ENCODE peak calls at places on chromosomes 12 and 14, in nine cellular contexts. Z, U, K, W, E, D, O, A and C are unnamed samples.

GRCh38 chr14:78154827-78155226 is 15.3 kb upstream of the NRXN3 start:
- DNase-seq in E (no peak), W (no peak), Z (no peak), U (peak), A (no peak), O (no peak), D (no peak), K (no peak), C (no peak)

GRCh38 chr12:3928538-3929220 is 55.5 kb upstream of the PARP11 start:
- DNase-seq in U (peak), A (peak), E (no peak), D (no peak), K (peak), O (no peak), W (no peak), Z (no peak), C (no peak)

GRCh38 chr14:102568115-102568614 is 24.3 kb upstream of the RCOR1 start:
- DNase-seq in D (no peak), W (no peak), A (peak), Z (no peak), O (no peak), K (no peak), E (no peak), U (peak), C (peak)

GRCh38 chr14:94312481-94313246 is 10.5 kb downstream of the SERPINA6 start:
- DNase-seq in E (no peak), Z (no peak), A (no peak), O (no peak), K (no peak), U (no peak), D (no peak), W (no peak), C (no peak)

GRCh38 chr14:106417224-106418049 is 891.1 kb downstream of the TMEM121 start:
- DNase-seq in D (peak), U (peak), Z (no peak), A (peak), O (no peak), K (peak), W (peak), E (no peak), C (peak)

GRCh38 chr14:105059035-105059916 is 6.0 kb downstream of the GPR132 start:
- DNase-seq in Z (no peak), O (no peak), D (peak), E (no peak), U (peak), K (no peak), W (no peak), A (no peak), C (no peak)

GRCh38 chr12:109880049-109880931 is at the start of gene GLTP:
- DNase-seq in O (peak), K (peak), D (peak), W (peak), U (peak), E (peak), A (peak), Z (peak), C (peak)

GRCh38 chr12:69527506-69528272 is 57.5 kb downstream of the FRS2 start:
- DNase-seq in W (no peak), E (no peak), O (no peak), D (no peak), K (no peak), Z (no peak), A (no peak), U (no peak), C (no peak)

GRCh38 chr14:91417983-91418386 is 365 bp upstream of the CCDC88C start:
- DNase-seq in K (peak), W (no peak), Z (no peak), U (peak), A (peak), D (peak), E (no peak), O (no peak), C (no peak)

GRCh38 chr12:131797588-131797934 is 30.6 kb upstream of the MMP17 start:
- DNase-seq in U (no peak), Z (no peak), K (no peak), E (no peak), O (no peak), W (no peak), A (no peak), D (no peak), C (no peak)

GRCh38 chr14:69850086-69850735 is 29.0 kb upstream of the SMOC1 start:
- DNase-seq in Z (peak), K (peak), W (no peak), O (no peak), U (peak), D (no peak), E (no peak), A (no peak), C (no peak)

GRCh38 chr14:21039585-21040369 is 2.4 kb upstream of the RNASE7 start:
- DNase-seq in D (peak), Z (no peak), O (no peak), A (peak), U (peak), K (peak), E (peak), W (peak), C (no peak)

GRCh38 chr14:101301011-101301410 is 260.3 kb upstream of the DIO3 start:
- DNase-seq in D (no peak), U (peak), O (no peak), Z (no peak), K (no peak), A (no peak), W (no peak), E (no peak), C (no peak)

GRCh38 chr12:34289431-34290190 is 267.3 kb downstream of the ALG10 start:
- DNase-seq in A (no peak), U (no peak), W (no peak), K (no peak), D (no peak), E (peak), O (no peak), Z (peak), C (peak)

GRCh38 chr14:103712633-103713247 is 2.5 kb downstream of the XRCC3 start:
- DNase-seq in E (no peak), D (no peak), O (no peak), Z (no peak), K (no peak), W (no peak), U (no peak), A (no peak), C (no peak)

GRCh38 chr14:103715052-103716000 is at the start of the genes XRCC3 and ZFYVE21:
- DNase-seq in D (peak), E (peak), W (peak), K (peak), U (peak), Z (peak), A (peak), O (peak), C (peak)

GRCh38 chr14:103711516-103712431 is 3.5 kb downstream of the XRCC3 start:
- DNase-seq in U (no peak), K (peak), D (no peak), O (no peak), E (no peak), Z (peak), W (peak), A (no peak), C (peak)

GRCh38 chr14:103714063-103714724 is 1.1 kb downstream of the XRCC3 start:
- DNase-seq in A (no peak), E (no peak), O (no peak), U (no peak), D (no peak), W (no peak), Z (no peak), K (no peak), C (no peak)

DNA sequence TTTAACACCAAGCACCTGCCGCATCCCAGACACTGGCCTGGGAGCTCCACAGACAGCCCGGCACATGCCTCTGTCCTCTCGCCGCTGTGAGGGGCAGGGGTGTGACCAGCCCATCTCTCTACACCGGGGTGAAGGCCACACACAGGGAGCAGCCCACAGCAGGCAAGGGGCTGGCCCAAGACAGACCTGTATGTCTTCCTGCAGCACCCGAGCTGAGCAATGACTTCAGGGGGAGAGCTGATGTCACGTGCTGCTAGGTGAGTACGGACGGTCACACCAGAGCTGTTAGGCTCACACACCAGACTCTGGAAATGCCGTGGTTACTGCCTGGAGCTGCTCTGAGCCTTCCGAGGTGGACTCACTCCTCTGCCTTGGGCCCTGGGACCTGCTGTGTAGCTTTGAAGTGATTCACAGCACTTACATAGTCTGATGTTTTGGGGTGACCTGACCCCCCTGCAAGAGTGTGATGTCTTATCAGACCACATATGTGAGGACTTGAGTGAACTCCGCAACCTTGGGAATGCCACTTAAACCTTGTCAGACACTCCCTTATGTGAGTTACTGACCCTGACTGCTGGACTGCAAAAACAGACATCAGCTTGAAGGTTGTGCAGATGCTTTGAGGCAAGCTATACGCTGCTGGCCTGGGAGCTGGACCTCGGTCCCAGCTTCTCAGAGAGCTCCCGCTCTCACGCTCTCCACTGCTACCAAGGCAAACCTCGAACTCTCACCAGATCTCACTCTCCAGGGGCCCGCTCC is 1.8 kb downstream of the XRCC3 start:
- DNase-seq in Z (no peak), D (no peak), O (no peak), A (no peak), K (no peak), W (no peak), U (no peak), E (no peak), C (no peak)
- H3K27ac ChIP-seq in Z (peak), D (no peak), O (no peak), A (no peak), K (no peak), W (no peak), U (no peak), E (no peak), C (peak)

DNA sequence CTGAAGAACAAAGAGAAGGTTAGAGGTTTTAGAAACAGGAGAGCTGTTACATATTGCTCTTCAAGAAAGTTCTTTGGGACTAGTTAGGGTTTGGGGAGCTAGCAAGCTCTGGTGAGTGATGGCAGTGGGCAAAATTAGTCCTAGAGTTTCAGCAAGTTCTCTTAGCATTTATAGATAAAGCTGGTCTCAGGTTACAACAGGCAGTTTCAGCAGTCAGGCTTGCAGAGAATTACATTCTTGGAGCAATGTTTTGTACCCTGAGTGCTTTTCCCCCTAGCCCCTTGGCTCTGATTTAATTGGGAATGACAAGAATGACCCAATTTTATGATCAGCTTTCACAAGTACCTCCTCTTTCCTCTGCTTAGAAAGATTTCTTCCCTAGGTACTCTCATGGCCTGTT is 21.4 kb upstream of the EID3 start:
- DNase-seq in E (no peak), U (no peak), A (no peak), D (no peak), K (no peak), O (no peak), W (no peak), Z (no peak), C (no peak)
- H3K27ac ChIP-seq in E (no peak), U (no peak), A (no peak), D (no peak), K (no peak), O (peak), W (no peak), Z (peak), C (no peak)

GRCh38 chr12:82873951-82874350 is 187.2 kb downstream of the TMTC2 start:
- DNase-seq in E (no peak), A (no peak), W (no peak), U (no peak), O (no peak), Z (no peak), K (no peak), D (peak), C (no peak)

GRCh38 chr12:82866946-82867345 is 180.2 kb downstream of the TMTC2 start:
- DNase-seq in D (peak), Z (no peak), U (no peak), O (no peak), A (no peak), E (no peak), W (no peak), K (no peak), C (no peak)

GRCh38 chr12:82867782-82868505 is 181.2 kb downstream of the TMTC2 start:
- DNase-seq in K (no peak), Z (no peak), O (no peak), U (peak), W (no peak), D (no peak), E (no peak), A (no peak), C (no peak)

GRCh38 chr12:82873309-82873708 is 186.6 kb downstream of the TMTC2 start:
- DNase-seq in A (no peak), W (no peak), Z (no peak), K (no peak), U (no peak), D (no peak), O (no peak), E (no peak), C (no peak)

GRCh38 chr12:82870825-82871377 is 184.2 kb downstream of the TMTC2 start:
- DNase-seq in Z (no peak), D (no peak), K (no peak), E (no peak), O (no peak), W (no peak), A (no peak), U (no peak), C (no peak)
- H3K27ac ChIP-seq in Z (no peak), D (no peak), K (no peak), E (no peak), O (no peak), W (no peak), A (no peak), U (no peak), C (no peak)

DNA sequence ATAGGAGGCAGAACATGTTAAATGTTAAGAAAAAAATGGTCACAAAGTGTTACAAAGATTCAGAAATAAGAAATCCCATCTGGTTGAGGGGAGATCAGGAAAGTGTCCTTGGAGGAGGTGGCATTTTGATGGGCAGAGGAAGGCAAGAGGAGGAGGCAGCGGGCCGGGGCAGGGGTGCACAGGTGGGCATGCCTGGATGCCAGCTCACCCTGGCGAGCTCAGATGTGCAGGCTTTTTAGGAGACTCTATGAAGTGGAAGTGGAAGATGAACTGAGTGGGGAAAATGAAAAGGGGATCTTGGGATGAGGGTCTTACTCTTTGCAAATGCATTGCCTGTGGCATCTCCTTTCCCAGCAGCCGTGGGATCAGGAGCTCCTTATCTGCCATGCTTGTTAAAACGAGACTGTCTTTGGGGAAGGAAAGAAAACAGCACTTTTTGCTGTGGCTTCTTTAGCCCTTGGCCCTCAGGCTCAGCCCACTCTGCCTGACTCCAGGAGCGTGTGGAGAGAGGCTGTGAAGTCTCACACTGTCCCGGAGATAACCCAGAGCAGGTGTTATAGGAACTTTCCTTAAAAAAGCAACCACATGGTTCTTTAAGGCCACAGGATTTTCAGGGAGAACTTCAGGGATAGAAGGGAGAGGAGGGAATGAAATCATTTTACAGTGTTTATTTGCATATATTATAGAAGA is 62.6 kb downstream of the ELK3 start:
- DNase-seq in A (no peak), K (no peak), Z (no peak), D (no peak), W (no peak), E (no peak), O (no peak), U (no peak), C (no peak)
- H3K27ac ChIP-seq in A (no peak), K (no peak), Z (no peak), D (no peak), W (no peak), E (no peak), O (no peak), U (no peak), C (no peak)

GRCh38 chr12:8157484-8158198 is 826 bp downstream of the ZNF705A start:
- DNase-seq in A (no peak), Z (no peak), K (no peak), W (no peak), E (no peak), O (no peak), D (no peak), U (no peak), C (no peak)
- H3K27ac ChIP-seq in A (peak), Z (no peak), K (no peak), W (no peak), E (no peak), O (peak), D (peak), U (no peak), C (peak)